ENCODE peak calls at places on chromosome 12, in four cellular contexts. One of them, this sample, is unnamed.
A peak's percentile ranks its signal among the peaks of the same experiment; 100 is the strongest.

GRCh38 chr12:103800252-103800771 is 40.7 kb downstream of the NT5DC3 start:
- DNase-seq in fibroblast of the aortic adventitia: peak; percentile 87
- DNase-seq in esophagus squamous epithelium: no peak
- DNase-seq in trophoblast cell: no peak
- DNase-seq in this sample: no peak

GRCh38 chr12:121514184-121514742 is 66.6 kb downstream of the KDM2B start:
- DNase-seq in fibroblast of the aortic adventitia: no peak
- DNase-seq in trophoblast cell: no peak
- DNase-seq in esophagus squamous epithelium: no peak
- DNase-seq in this sample: no peak

GRCh38 chr12:20415013-20415412 is 46.7 kb downstream of the PDE3A start:
- DNase-seq in esophagus squamous epithelium: no peak
- DNase-seq in fibroblast of the aortic adventitia: peak; percentile 41
- DNase-seq in trophoblast cell: no peak
- DNase-seq in this sample: no peak

GRCh38 chr12:10140001-10140400 is 10.0 kb upstream of the CLEC7A start:
- DNase-seq in trophoblast cell: peak; percentile 34
- DNase-seq in fibroblast of the aortic adventitia: peak; percentile 60
- DNase-seq in esophagus squamous epithelium: no peak
- DNase-seq in this sample: peak; percentile 75

GRCh38 chr12:57158186-57158585 is 10.8 kb upstream of the LRP1-AS start:
- DNase-seq in trophoblast cell: no peak
- DNase-seq in fibroblast of the aortic adventitia: no peak
- DNase-seq in esophagus squamous epithelium: no peak
- DNase-seq in this sample: no peak

GRCh38 chr12:110743571-110744093 is 941 bp upstream of the PPP1CC start:
- DNase-seq in trophoblast cell: peak; percentile 33
- DNase-seq in esophagus squamous epithelium: no peak
- DNase-seq in fibroblast of the aortic adventitia: peak; percentile 46
- DNase-seq in this sample: peak; percentile 31

GRCh38 chr12:132551271-132552120 is 58.9 kb downstream of the LRCOL1 start:
- DNase-seq in fibroblast of the aortic adventitia: no peak
- DNase-seq in esophagus squamous epithelium: no peak
- DNase-seq in trophoblast cell: no peak
- DNase-seq in this sample: no peak

GRCh38 chr12:80045594-80045993 is 53.7 kb upstream of the OTOGL start:
- DNase-seq in esophagus squamous epithelium: no peak
- DNase-seq in fibroblast of the aortic adventitia: peak; percentile 47
- DNase-seq in trophoblast cell: no peak
- DNase-seq in this sample: peak; percentile 90

GRCh38 chr12:71415336-71416231 is 24.0 kb upstream of the LGR5 start:
- DNase-seq in trophoblast cell: peak; percentile 51
- DNase-seq in fibroblast of the aortic adventitia: peak; percentile 74
- DNase-seq in esophagus squamous epithelium: no peak
- DNase-seq in this sample: peak; percentile 70

GRCh38 chr12:25121916-25122315 is 73.0 kb downstream of the DNAI7 start:
- DNase-seq in fibroblast of the aortic adventitia: no peak
- DNase-seq in esophagus squamous epithelium: no peak
- DNase-seq in trophoblast cell: no peak
- DNase-seq in this sample: no peak

GRCh38 chr12:29725587-29726320 is 58.0 kb downstream of the TMTC1 start:
- DNase-seq in trophoblast cell: no peak
- DNase-seq in esophagus squamous epithelium: no peak
- DNase-seq in fibroblast of the aortic adventitia: peak; percentile 78
- DNase-seq in this sample: no peak

GRCh38 chr12:26936559-26937442 is 980 bp downstream of the INTS13 start:
- DNase-seq in fibroblast of the aortic adventitia: no peak
- DNase-seq in trophoblast cell: no peak
- DNase-seq in esophagus squamous epithelium: no peak
- DNase-seq in this sample: no peak

GRCh38 chr12:57793920-57794319 is 11.3 kb downstream of the TSFM start:
- DNase-seq in trophoblast cell: peak; percentile 62
- DNase-seq in fibroblast of the aortic adventitia: peak; percentile 95
- DNase-seq in esophagus squamous epithelium: no peak
- DNase-seq in this sample: peak; percentile 94

GRCh38 chr12:72493390-72493789 is 221.2 kb downstream of the TRHDE start:
- DNase-seq in trophoblast cell: no peak
- DNase-seq in fibroblast of the aortic adventitia: no peak
- DNase-seq in esophagus squamous epithelium: no peak
- DNase-seq in this sample: no peak

GRCh38 chr12:104498211-104498801 is 41.6 kb downstream of the CHST11 start:
- DNase-seq in trophoblast cell: no peak
- DNase-seq in esophagus squamous epithelium: no peak
- DNase-seq in fibroblast of the aortic adventitia: no peak
- DNase-seq in this sample: no peak

GRCh38 chr12:96221391-96221790 is 27.2 kb downstream of the ELK3 start:
- DNase-seq in esophagus squamous epithelium: no peak
- DNase-seq in fibroblast of the aortic adventitia: no peak
- DNase-seq in trophoblast cell: no peak
- DNase-seq in this sample: peak; percentile 59

GRCh38 chr12:69894800-69895199 is 69.8 kb downstream of the MYRFL start:
- DNase-seq in fibroblast of the aortic adventitia: no peak
- DNase-seq in esophagus squamous epithelium: no peak
- DNase-seq in trophoblast cell: no peak
- DNase-seq in this sample: no peak

GRCh38 chr12:69170293-69170692 is 69.1 kb upstream of the CPSF6 start:
- DNase-seq in fibroblast of the aortic adventitia: no peak
- DNase-seq in esophagus squamous epithelium: no peak
- DNase-seq in trophoblast cell: no peak
- DNase-seq in this sample: no peak

GRCh38 chr12:24707379-24707778 is 241.5 kb downstream of the BCAT1 start:
- DNase-seq in trophoblast cell: no peak
- DNase-seq in fibroblast of the aortic adventitia: no peak
- DNase-seq in esophagus squamous epithelium: no peak
- DNase-seq in this sample: peak; percentile 56

GRCh38 chr12:114686421-114687268 is 2.7 kb upstream of the TBX3 start:
- DNase-seq in fibroblast of the aortic adventitia: no peak
- DNase-seq in trophoblast cell: no peak
- DNase-seq in esophagus squamous epithelium: no peak
- DNase-seq in this sample: no peak

GRCh38 chr12:91704446-91704845 is 441.2 kb downstream of the BTG1 start:
- DNase-seq in fibroblast of the aortic adventitia: peak; percentile 59
- DNase-seq in trophoblast cell: no peak
- DNase-seq in esophagus squamous epithelium: no peak
- DNase-seq in this sample: peak; percentile 79

GRCh38 chr12:6461401-6462233 is 8.9 kb downstream of the VAMP1 start:
- DNase-seq in esophagus squamous epithelium: peak; percentile 65
- DNase-seq in trophoblast cell: no peak
- DNase-seq in fibroblast of the aortic adventitia: no peak
- DNase-seq in this sample: peak; percentile 53

GRCh38 chr12:103855036-103855712 is 14.1 kb upstream of the NT5DC3 start:
- DNase-seq in trophoblast cell: no peak
- DNase-seq in esophagus squamous epithelium: no peak
- DNase-seq in fibroblast of the aortic adventitia: peak; percentile 45
- DNase-seq in this sample: no peak

GRCh38 chr12:13794706-13795105 is 186.7 kb downstream of the GRIN2B start:
- DNase-seq in trophoblast cell: no peak
- DNase-seq in fibroblast of the aortic adventitia: no peak
- DNase-seq in esophagus squamous epithelium: no peak
- DNase-seq in this sample: no peak

GRCh38 chr12:76083246-76083735 is 1.2 kb downstream of the NAP1L1 start:
- DNase-seq in esophagus squamous epithelium: no peak
- DNase-seq in trophoblast cell: no peak
- DNase-seq in fibroblast of the aortic adventitia: no peak
- DNase-seq in this sample: no peak

GRCh38 chr12:113757223-113758002 is 208.7 kb downstream of the RBM19 start:
- DNase-seq in trophoblast cell: no peak
- DNase-seq in esophagus squamous epithelium: no peak
- DNase-seq in fibroblast of the aortic adventitia: no peak
- DNase-seq in this sample: peak; percentile 11

GRCh38 chr12:108847705-108848104 is 9.7 kb downstream of the SSH1 start:
- DNase-seq in fibroblast of the aortic adventitia: no peak
- DNase-seq in esophagus squamous epithelium: no peak
- DNase-seq in trophoblast cell: no peak
- DNase-seq in this sample: no peak

GRCh38 chr12:113396200-113396599 is 7.5 kb downstream of the SDS start:
- DNase-seq in fibroblast of the aortic adventitia: no peak
- DNase-seq in trophoblast cell: no peak
- DNase-seq in esophagus squamous epithelium: no peak
- DNase-seq in this sample: no peak

GRCh38 chr12:69648476-69648875 is 37.8 kb upstream of the LRRC10 start:
- DNase-seq in esophagus squamous epithelium: no peak
- DNase-seq in trophoblast cell: peak; percentile 78
- DNase-seq in fibroblast of the aortic adventitia: peak; percentile 89
- DNase-seq in this sample: peak; percentile 97

GRCh38 chr12:40222247-40222646 is 2.5 kb upstream of the LRRK2 start:
- DNase-seq in fibroblast of the aortic adventitia: peak; percentile 31
- DNase-seq in esophagus squamous epithelium: no peak
- DNase-seq in trophoblast cell: no peak
- DNase-seq in this sample: peak; percentile 49

GRCh38 chr12:10641735-10642500 is 28.5 kb upstream of the MAGOHB start:
- DNase-seq in trophoblast cell: peak; percentile 63
- DNase-seq in fibroblast of the aortic adventitia: peak; percentile 65
- DNase-seq in esophagus squamous epithelium: no peak
- DNase-seq in this sample: peak; percentile 86

GRCh38 chr12:59381106-59381505 is 214.7 kb upstream of the SLC16A7 start:
- DNase-seq in fibroblast of the aortic adventitia: no peak
- DNase-seq in trophoblast cell: no peak
- DNase-seq in esophagus squamous epithelium: no peak
- DNase-seq in this sample: peak; percentile 33

GRCh38 chr12:73973486-73973885 is 564.1 kb upstream of the ATXN7L3B start:
- DNase-seq in esophagus squamous epithelium: no peak
- DNase-seq in fibroblast of the aortic adventitia: no peak
- DNase-seq in trophoblast cell: no peak
- DNase-seq in this sample: no peak

GRCh38 chr12:6871052-6871957 is 1.8 kb downstream of the SPSB2 start:
- DNase-seq in fibroblast of the aortic adventitia: no peak
- DNase-seq in trophoblast cell: peak; percentile 33
- DNase-seq in esophagus squamous epithelium: no peak
- DNase-seq in this sample: peak; percentile 87

GRCh38 chr12:131682511-131682895 is 28.4 kb upstream of the SFSWAP start:
- DNase-seq in fibroblast of the aortic adventitia: no peak
- DNase-seq in esophagus squamous epithelium: no peak
- DNase-seq in trophoblast cell: no peak
- DNase-seq in this sample: no peak

GRCh38 chr12:130375296-130375695 is 37.6 kb downstream of the PIWIL1 start:
- DNase-seq in esophagus squamous epithelium: no peak
- DNase-seq in trophoblast cell: no peak
- DNase-seq in fibroblast of the aortic adventitia: no peak
- DNase-seq in this sample: no peak
- H3K4me3 ChIP-seq in esophagus squamous epithelium: no peak overlapping the region
- H3K4me3 ChIP-seq in trophoblast cell: no peak overlapping the region
- H3K4me3 ChIP-seq in fibroblast of the aortic adventitia: no peak overlapping the region
- H3K4me3 ChIP-seq in this sample: no peak overlapping the region

DNA sequence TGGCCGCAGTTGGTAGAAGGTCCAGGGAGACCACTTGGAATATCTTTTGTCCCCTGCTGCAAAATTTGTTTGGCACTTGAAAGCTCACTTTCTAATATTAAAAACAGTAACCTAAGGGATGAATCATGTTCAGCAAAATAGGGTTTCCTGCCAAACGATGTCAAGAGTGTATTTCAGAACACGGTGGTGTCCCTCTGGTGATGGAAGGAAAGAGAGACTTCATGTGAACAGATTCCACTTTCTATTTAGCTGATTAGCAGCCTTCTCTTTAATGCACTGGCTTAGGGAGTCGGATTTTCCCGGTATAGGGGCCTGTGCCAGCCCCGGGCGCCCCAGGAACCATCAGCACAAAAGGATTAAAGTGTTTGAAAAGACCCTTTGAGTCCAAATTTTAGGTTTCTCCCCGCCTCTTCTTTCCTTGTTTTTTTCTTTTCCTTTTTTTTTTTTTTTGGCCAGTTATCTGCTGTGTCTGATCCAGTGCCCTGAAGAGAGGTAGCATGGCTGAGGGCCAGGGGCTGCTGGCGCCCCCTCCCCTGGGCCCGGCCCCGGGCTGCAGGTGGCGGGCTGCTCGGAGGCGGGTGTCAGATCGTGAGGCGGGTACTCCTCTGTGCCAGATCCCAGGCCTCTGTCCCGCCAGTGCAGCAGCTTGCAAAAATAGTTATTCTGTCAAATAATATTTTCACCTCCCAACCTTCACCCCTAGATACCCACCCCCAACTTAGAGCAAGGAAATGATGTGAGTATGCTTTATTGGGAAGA is 88.3 kb downstream of the TESC start:
- DNase-seq in esophagus squamous epithelium: no peak
- DNase-seq in fibroblast of the aortic adventitia: peak; percentile 35
- DNase-seq in trophoblast cell: no peak
- DNase-seq in this sample: no peak
- H3K4me3 ChIP-seq in esophagus squamous epithelium: no peak overlapping the region
- H3K4me3 ChIP-seq in fibroblast of the aortic adventitia: no peak overlapping the region
- H3K4me3 ChIP-seq in trophoblast cell: no peak overlapping the region
- H3K4me3 ChIP-seq in this sample: no peak overlapping the region

DNA sequence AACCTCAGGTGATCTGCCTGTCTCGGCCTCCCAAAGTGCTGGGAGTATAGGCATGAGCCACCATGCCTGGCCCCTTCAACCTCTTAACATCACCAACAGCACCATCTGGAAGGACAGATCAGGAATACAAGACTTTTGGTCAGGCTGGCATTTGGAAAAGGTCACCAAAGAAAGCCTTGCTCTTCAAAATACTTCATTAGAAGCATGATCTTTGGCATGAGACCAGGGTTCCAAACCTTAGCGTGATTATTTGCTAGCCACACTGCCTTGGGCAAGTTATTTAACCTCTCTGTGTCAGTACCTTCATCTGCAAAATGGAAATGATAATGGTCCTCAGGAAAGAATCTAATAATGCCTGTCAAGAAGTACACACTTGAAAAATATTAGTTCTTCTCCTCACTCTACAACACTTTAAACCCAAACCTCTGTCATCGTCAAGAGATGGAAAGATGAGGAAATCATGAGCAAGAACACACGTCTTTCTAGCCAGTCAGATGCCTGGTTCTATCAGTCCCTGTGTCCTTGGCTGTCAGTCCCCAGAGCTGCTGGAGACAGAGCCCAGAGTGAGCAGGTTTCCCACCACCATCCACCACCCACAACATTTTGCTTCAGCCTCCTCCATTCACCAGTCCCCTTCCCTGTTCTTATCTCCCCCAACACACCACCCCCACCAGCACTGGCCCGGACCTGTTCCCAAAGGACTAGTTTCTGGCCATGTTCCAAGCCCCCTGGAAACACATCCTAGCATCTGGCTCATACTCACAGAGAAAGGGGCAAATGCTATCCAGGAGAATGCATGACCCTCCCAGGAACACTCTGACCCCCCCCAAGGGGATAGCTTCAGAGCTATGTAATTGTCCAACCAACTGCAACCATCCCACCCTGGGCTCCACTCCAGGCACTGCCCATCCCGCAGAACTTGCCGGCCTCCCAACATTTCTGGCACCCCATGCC is 2.0 kb downstream of the ADCY6 start:
- DNase-seq in fibroblast of the aortic adventitia: peak; percentile 63
- DNase-seq in trophoblast cell: no peak
- DNase-seq in esophagus squamous epithelium: no peak
- DNase-seq in this sample: no peak
- H3K4me3 ChIP-seq in fibroblast of the aortic adventitia: peak overlapping the region; percentile 83
- H3K4me3 ChIP-seq in trophoblast cell: no peak overlapping the region
- H3K4me3 ChIP-seq in esophagus squamous epithelium: peak overlapping the region; percentile 90
- H3K4me3 ChIP-seq in this sample: peak overlapping the region; percentile 67

DNA sequence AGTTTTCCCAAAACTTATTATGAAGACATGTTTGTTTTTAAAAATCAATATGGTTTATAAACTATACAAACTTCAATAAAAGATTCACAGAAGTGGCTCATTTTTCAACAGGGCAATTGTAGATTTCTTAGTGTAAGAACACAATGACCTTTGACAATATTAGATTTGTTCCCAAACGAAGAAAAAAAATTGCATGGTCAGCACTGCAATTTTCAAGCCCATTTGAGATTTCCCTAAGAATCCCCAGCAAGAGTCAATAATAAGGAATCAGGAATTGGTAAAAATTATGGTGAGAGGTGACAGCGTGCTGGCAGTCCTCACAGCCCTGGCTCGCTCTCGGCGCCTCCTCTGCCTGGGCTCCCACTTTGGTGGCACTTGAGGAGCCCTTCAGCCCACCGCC is 145.8 kb downstream of the DERA start:
- DNase-seq in trophoblast cell: no peak
- DNase-seq in fibroblast of the aortic adventitia: no peak
- DNase-seq in esophagus squamous epithelium: no peak
- DNase-seq in this sample: no peak
- H3K4me3 ChIP-seq in trophoblast cell: no peak overlapping the region
- H3K4me3 ChIP-seq in fibroblast of the aortic adventitia: no peak overlapping the region
- H3K4me3 ChIP-seq in esophagus squamous epithelium: no peak overlapping the region
- H3K4me3 ChIP-seq in this sample: no peak overlapping the region

This sample was measured in epithelial cell of esophagus.